ENCODE peak calls at places on chromosomes 12 and 14, in five cellular contexts. A, R, E, G and X are unnamed samples.

GRCh38 chr12:94873368-94874085 is 130.0 kb downstream of the NDUFA12 start:
- DNase-seq in A (peak), R (no peak), E (no peak), G (peak), X (peak)

GRCh38 chr12:109739747-109740693 is 26.4 kb downstream of the FAM222A start:
- DNase-seq in A (peak), R (no peak), E (no peak), G (peak), X (no peak)

GRCh38 chr14:100950024-100950423 is 46.5 kb upstream of the RTL1 start:
- DNase-seq in A (no peak), R (no peak), E (no peak), G (no peak), X (no peak)

GRCh38 chr12:29402437-29402836 is 21.5 kb upstream of the ERGIC2 start:
- DNase-seq in A (no peak), R (no peak), E (no peak), G (no peak), X (no peak)

GRCh38 chr14:62125793-62126192 is 363.6 kb downstream of the SNAPC1 start:
- DNase-seq in A (no peak), R (no peak), E (no peak), G (no peak), X (no peak)

GRCh38 chr12:57454213-57454565 is 918 bp upstream of the INHBE start:
- DNase-seq in A (no peak), R (no peak), E (no peak), G (no peak), X (no peak)

GRCh38 chr14:29895591-29896043 is 32.0 kb downstream of the PRKD1 start:
- DNase-seq in A (no peak), R (no peak), E (no peak), G (no peak), X (no peak)

GRCh38 chr12:122480753-122481152 is 20.0 kb downstream of the ZCCHC8 start:
- DNase-seq in A (no peak), R (no peak), E (no peak), G (no peak), X (no peak)

GRCh38 chr14:41662780-41663477 is 56.3 kb downstream of the LRFN5 start:
- DNase-seq in A (no peak), R (peak), E (no peak), G (no peak), X (no peak)

GRCh38 chr14:104793703-104793959 is 1.9 kb downstream of the AKT1 start:
- DNase-seq in A (no peak), R (no peak), E (no peak), G (no peak), X (no peak)
- TF ChIP-seq POLR2AphosphoS5 in A (no peak), R (no peak), E (no peak), G (no peak), X (no peak)

GRCh38 chr12:92827836-92828431 is 101.2 kb downstream of the EEA1 start:
- DNase-seq in A (peak), R (peak), E (peak), G (peak), X (no peak)
- TF ChIP-seq TAF1 in A (no peak), R (no peak), E (no peak), G (no peak), X (no peak)

GRCh38 chr12:52256165-52256935 is 18.1 kb upstream of the KRT86 start:
- DNase-seq in A (no peak), R (no peak), E (no peak), G (no peak), X (no peak)
- TF ChIP-seq POLR2AphosphoS5 in A (no peak), R (no peak), E (no peak), G (no peak), X (no peak)

GRCh38 chr12:120239776-120240494 is 25.6 kb downstream of the PXN start:
- DNase-seq in A (no peak), R (no peak), E (no peak), G (no peak), X (no peak)

GRCh38 chr12:120242971-120243699 is 22.4 kb downstream of the PXN start:
- DNase-seq in A (no peak), R (no peak), E (no peak), G (no peak), X (no peak)

GRCh38 chr12:120242275-120242799 is 23.2 kb downstream of the PXN start:
- DNase-seq in A (peak), R (no peak), E (no peak), G (no peak), X (no peak)

GRCh38 chr12:120240495-120240833 is 25.1 kb downstream of the PXN start:
- DNase-seq in A (no peak), R (no peak), E (no peak), G (no peak), X (no peak)

DNA sequence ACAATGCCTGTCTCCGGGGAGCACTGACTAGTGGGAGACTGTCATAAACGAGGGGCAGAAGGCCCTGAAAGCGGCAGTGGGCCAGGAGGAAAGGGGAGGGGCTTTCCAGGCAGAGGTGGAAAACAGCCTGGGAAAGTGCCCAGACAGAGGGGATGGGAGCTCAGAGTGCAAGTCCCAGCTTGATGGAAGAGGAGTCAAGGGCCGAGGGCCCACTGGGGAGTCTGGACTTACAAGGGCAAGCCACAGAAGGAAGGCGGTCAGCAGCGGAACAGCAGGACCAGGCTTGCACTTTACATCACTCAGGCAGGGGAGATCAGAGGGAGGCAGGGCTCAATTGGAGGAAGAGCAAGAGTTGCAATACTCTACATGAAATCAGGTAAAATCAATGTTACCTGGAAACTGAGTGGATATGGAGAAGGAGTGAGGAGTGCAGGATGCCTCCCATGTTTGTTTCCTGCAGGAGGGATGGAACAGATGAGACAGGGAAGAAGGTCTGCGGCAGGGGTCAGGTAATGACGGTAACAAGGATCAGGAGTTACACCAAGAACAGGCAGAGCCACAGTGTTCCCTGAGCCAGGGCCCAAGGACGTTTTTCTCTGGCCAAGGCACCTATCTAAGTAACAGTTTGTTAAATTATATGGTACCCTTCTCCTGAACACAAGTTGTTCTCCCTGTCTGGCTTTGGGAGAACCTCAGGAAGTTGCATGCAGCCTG is 23.8 kb downstream of the PXN start:
- DNase-seq in A (no peak), R (no peak), E (no peak), G (no peak), X (no peak)
- TF ChIP-seq TAF1 in A (no peak), R (no peak), E (no peak), G (no peak), X (no peak)

GRCh38 chr12:690466-690865 is 27.2 kb upstream of the NINJ2 start:
- DNase-seq in A (no peak), R (no peak), E (no peak), G (no peak), X (no peak)
- TF ChIP-seq POLR2AphosphoS5 in A (no peak), R (no peak), E (no peak), G (no peak), X (no peak)

DNA sequence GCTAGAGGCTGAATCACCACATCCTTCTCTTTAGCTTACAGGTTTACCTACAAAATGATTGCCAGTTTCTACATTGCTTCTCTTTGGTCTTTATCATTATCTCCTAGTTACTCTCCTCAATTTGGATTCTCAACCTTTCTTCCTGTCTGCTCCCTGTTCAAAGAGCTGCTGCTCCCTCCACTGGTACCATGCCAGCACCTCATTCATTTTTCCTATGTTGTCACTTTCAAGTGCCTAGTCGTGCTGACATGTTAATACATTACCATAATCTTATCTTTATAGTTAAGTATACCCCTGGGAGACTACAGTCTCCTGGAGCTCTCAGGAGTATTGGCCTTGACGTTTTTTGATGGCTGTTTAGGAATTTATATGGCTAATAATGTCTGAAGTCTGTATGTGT is 14.2 kb downstream of the FRS2 start:
- DNase-seq in A (no peak), R (peak), E (no peak), G (no peak), X (no peak)
- TF ChIP-seq TAF1 in A (no peak), R (no peak), E (no peak), G (no peak), X (no peak)

DNA sequence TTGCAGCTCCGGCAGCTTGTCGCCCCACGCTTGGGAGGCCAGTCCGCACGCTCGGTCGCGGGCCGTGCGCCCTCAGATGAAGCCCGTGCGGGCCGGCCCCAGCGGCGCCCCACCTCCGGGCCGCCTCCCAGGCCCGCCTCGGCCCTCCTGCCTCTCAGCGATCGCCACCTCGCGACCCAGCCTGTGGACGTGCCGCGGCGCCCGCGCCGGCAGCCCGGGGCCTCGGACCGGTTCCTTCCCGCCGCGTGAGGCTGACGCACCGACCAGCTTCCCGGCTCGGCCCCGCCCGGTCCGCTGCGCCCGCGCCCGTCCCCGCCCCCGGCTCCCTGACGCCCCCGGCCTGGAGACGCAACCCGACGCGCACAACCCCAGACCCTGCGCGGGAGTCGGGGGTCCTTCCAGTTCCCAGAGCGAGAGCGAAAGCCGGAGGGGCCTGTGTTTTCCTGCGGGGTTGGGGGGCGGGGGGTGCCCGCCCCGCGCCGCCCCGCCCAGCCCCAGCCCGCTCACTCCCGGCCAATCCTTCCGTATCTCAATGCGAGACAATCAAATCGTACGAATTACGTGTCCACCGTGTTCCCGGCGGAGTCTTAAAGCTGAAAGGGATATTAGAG is at the start of gene ERO1A:
- DNase-seq in A (peak), R (peak), E (no peak), G (peak), X (peak)
- TF ChIP-seq POLR2AphosphoS5 in A (no peak), R (peak), E (no peak), G (peak), X (no peak)

GRCh38 chr12:111992464-111992863 is 20.5 kb downstream of the TMEM116 start:
- DNase-seq in A (no peak), R (no peak), E (no peak), G (no peak), X (no peak)

GRCh38 chr12:111991535-111991934 is 21.4 kb downstream of the TMEM116 start:
- DNase-seq in A (no peak), R (no peak), E (no peak), G (no peak), X (no peak)

GRCh38 chr12:111995782-111996480 is 17.0 kb downstream of the TMEM116 start:
- DNase-seq in A (no peak), R (no peak), E (no peak), G (no peak), X (no peak)

GRCh38 chr12:111991946-111992345 is 21.0 kb downstream of the TMEM116 start:
- DNase-seq in A (peak), R (no peak), E (no peak), G (no peak), X (no peak)

DNA sequence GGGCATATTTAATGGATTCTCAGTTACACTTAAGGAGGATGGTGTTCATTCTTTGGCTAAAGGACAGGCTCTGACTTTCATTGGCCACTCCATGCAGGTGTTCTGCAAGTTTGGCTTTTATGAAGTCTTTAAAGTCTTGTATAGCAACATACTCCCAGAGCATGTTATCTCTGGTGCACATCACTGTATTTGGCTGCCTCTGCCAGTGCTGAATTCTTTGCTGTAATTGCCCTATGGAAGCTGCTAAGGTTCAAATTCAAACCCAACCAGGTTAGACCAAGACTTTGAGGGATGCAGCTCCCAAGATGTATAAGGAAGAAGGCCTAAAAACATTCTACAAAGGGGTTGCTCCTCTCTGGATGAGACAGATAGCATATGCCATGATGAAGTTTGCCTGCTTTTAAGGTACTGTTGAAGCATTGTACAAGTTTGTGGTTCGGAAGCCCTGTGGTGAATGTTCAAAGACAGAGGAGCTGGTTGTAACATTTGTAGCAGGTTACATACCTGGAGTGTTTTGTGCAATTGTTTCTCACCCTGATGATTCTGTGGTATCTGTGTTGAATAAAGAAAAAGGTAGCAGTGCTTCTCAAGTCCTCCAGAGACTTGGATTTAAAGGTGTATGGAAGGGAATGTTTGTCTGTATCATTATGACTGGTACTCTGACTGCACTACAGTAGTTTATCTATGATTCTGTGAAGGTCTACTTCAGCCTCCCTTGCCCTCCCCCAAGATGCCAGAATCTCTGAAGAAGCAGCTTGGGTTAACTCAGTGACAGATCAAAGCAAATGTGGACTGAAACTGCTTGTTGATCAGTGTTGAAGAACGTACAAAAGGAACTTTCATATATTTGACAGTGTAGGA is 19.4 kb downstream of the TMEM116 start:
- DNase-seq in A (no peak), R (no peak), E (peak), G (no peak), X (no peak)
- TF ChIP-seq TAF1 in A (no peak), R (no peak), E (no peak), G (no peak), X (no peak)

GRCh38 chr12:70919597-70920035 is 922 bp downstream of the PTPRR start:
- DNase-seq in A (no peak), R (no peak), E (no peak), G (peak), X (no peak)
- TF ChIP-seq POLR2AphosphoS5 in A (no peak), R (no peak), E (no peak), G (no peak), X (no peak)